ENCODE peak calls at places on chromosomes 4 and X, in nine cellular contexts. P, W, O, B, T, Z, D, Y and J are unnamed samples.

GRCh38 chrX:68112321-68112720 is 321.0 kb downstream of the OPHN1 start:
- DNase-seq in P (peak; percentile 67), O (no peak), D (no peak), Y (no peak), T (peak; percentile 24), W (no peak), Z (no peak), B (peak; percentile 20), J (no peak)

GRCh38 chr4:87235020-87235671 is 14.7 kb upstream of the KLHL8 start:
- DNase-seq in Z (no peak), O (no peak), B (no peak), P (peak; percentile 32), T (no peak), D (no peak), W (no peak), Y (no peak), J (no peak)

GRCh38 chr4:7207791-7208231 is 15.5 kb downstream of the SORCS2 start:
- DNase-seq in D (peak; percentile 64), T (no peak), B (no peak), W (no peak), P (no peak), Z (no peak), O (no peak), Y (no peak), J (no peak)

GRCh38 chr4:138645289-138645688 is 370.3 kb upstream of the NOCT start:
- DNase-seq in B (no peak), Y (no peak), O (no peak), T (no peak), Z (no peak), W (no peak), P (peak; percentile 5), D (no peak), J (no peak)

GRCh38 chr4:1050486-1051213 is 39.2 kb downstream of the FGFRL1 start:
- DNase-seq in Z (no peak), D (peak; percentile 75), O (no peak), Y (peak; percentile 9), P (no peak), W (no peak), T (no peak), B (no peak), J (peak; percentile 11)

GRCh38 chr4:138686078-138686477 is 329.5 kb upstream of the NOCT start:
- DNase-seq in T (no peak), B (no peak), W (no peak), P (no peak), Z (no peak), O (no peak), Y (no peak), D (peak; percentile 55), J (no peak)

GRCh38 chr4:8688908-8689445 is 96.4 kb downstream of the CPZ start:
- DNase-seq in O (no peak), D (no peak), Z (no peak), P (no peak), W (no peak), Y (no peak), T (no peak), B (no peak), J (no peak)

GRCh38 chr4:140926672-140927071 is 170.5 kb upstream of the TBC1D9 start:
- DNase-seq in Y (no peak), D (no peak), P (no peak), Z (no peak), B (no peak), W (no peak), T (no peak), O (no peak), J (no peak)

GRCh38 chrX:18638397-18638796 is 33.5 kb downstream of the RS1 start:
- DNase-seq in O (no peak), Y (no peak), T (no peak), W (no peak), D (no peak), Z (no peak), P (no peak), B (no peak), J (no peak)

GRCh38 chr4:103567591-103567990 is 152.2 kb downstream of the TACR3 start:
- DNase-seq in Y (no peak), O (no peak), W (no peak), B (no peak), Z (no peak), T (no peak), D (no peak), P (no peak), J (no peak)

GRCh38 chr4:145545538-145546224 is 64.0 kb downstream of the SMAD1 start:
- DNase-seq in B (peak; percentile 91), W (no peak), Y (peak; percentile 19), Z (peak; percentile 63), T (peak; percentile 26), P (peak; percentile 97), O (no peak), D (no peak), J (no peak)

GRCh38 chrX:31165241-31166035 is 93.6 kb upstream of the FTHL17 start:
- DNase-seq in B (no peak), Z (no peak), P (no peak), W (no peak), Y (no peak), D (no peak), O (no peak), T (no peak), J (no peak)

GRCh38 chrX:46547857-46548256 is 2.6 kb upstream of the ZNF674 start:
- DNase-seq in B (peak; percentile 42), D (no peak), T (peak; percentile 4), W (no peak), Z (no peak), P (peak; percentile 52), O (no peak), Y (no peak), J (no peak)

GRCh38 chr4:26766142-26766541 is 94.5 kb upstream of the STIM2 start:
- DNase-seq in B (no peak), Y (no peak), O (no peak), P (no peak), T (no peak), D (no peak), Z (no peak), W (no peak), J (no peak)

GRCh38 chrX:71533514-71533849 is 578 bp downstream of the OGT start:
- DNase-seq in B (no peak), Y (no peak), W (no peak), Z (no peak), P (peak; percentile 5), O (no peak), T (no peak), D (no peak), J (no peak)

GRCh38 chr4:140963883-140964282 is 169.4 kb downstream of the RNF150 start:
- DNase-seq in O (no peak), P (no peak), D (no peak), Z (no peak), W (no peak), B (no peak), T (no peak), Y (no peak), J (no peak)

GRCh38 chr4:149735796-149736195 is 79.8 kb downstream of the IQCM start:
- DNase-seq in O (peak; percentile 16), Y (no peak), P (peak; percentile 8), B (no peak), Z (no peak), D (no peak), W (no peak), T (peak; percentile 1), J (no peak)

GRCh38 chr4:152479428-152480026 is 56.4 kb downstream of the FBXW7 start:
- DNase-seq in Z (no peak), P (no peak), T (no peak), B (peak; percentile 26), Y (no peak), D (no peak), W (no peak), O (no peak), J (no peak)

GRCh38 chr4:16581117-16581516 is 317.3 kb downstream of the LDB2 start:
- DNase-seq in P (no peak), W (no peak), D (no peak), T (no peak), B (no peak), Z (no peak), O (no peak), Y (no peak), J (no peak)

GRCh38 chr4:16582036-16582435 is 316.4 kb downstream of the LDB2 start:
- DNase-seq in P (no peak), B (no peak), T (no peak), Y (no peak), O (no peak), W (no peak), Z (no peak), D (no peak), J (no peak)

GRCh38 chr4:16583764-16584163 is 314.7 kb downstream of the LDB2 start:
- DNase-seq in P (no peak), Z (no peak), T (no peak), Y (no peak), W (no peak), D (no peak), B (no peak), O (no peak), J (no peak)

GRCh38 chr4:16585053-16585452 is 313.4 kb downstream of the LDB2 start:
- DNase-seq in D (no peak), O (no peak), B (no peak), W (no peak), Z (no peak), P (no peak), T (no peak), Y (no peak), J (no peak)

DNA sequence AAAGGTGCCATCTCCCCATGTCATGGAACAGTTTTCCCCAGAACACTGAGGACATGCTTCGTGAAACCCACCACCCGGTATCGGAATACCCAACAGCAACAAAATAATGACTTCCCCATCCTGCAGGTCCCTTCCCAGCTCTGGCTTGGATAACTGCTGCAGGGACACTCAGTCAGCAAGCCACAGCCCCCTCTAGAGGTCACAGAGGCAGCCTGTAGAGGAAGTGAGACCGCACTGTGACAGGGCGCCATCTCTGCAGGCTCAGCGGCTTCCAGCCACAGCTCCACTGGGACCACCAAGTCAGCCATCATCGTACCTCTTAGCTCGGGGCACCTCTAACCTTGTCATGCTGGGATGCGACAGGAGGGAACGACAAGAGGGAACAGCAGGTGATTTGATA is 315.9 kb downstream of the LDB2 start:
- DNase-seq in Y (no peak), T (no peak), B (no peak), Z (no peak), O (no peak), D (no peak), W (no peak), P (no peak), J (no peak)
- TF ChIP-seq CTCF in Y (no peak), T (no peak), B (no peak), Z (no peak), O (no peak), D (no peak), W (no peak), P (no peak), J (no peak)

GRCh38 chr4:69503558-69503957 is 7.9 kb upstream of the UGT2B4 start:
- DNase-seq in B (no peak), T (no peak), P (no peak), D (no peak), Y (no peak), O (no peak), W (no peak), Z (no peak), J (no peak)
- TF ChIP-seq CTCF in B (no peak), T (no peak), P (no peak), D (no peak), Y (no peak), O (no peak), W (no peak), Z (no peak), J (no peak)

GRCh38 chr4:4384837-4385236 is 2.1 kb upstream of the NSG1 start:
- DNase-seq in O (no peak), P (peak; percentile 37), Z (peak; percentile 8), Y (no peak), W (no peak), B (no peak), T (no peak), D (no peak), J (no peak)
- TF ChIP-seq CTCF in O (no peak), P (peak; percentile 58), Z (peak; percentile 16), Y (no peak), W (no peak), B (peak; percentile 20), T (no peak), D (no peak), J (no peak)

GRCh38 chrX:38175140-38175539 is 45.5 kb downstream of the SRPX start:
- DNase-seq in P (peak; percentile 21), Y (peak; percentile 27), D (no peak), B (no peak), Z (peak; percentile 29), W (peak; percentile 5), O (no peak), T (peak; percentile 56), J (no peak)
- TF ChIP-seq CTCF in P (peak; percentile 64), Y (peak; percentile 44), D (no peak), B (peak; percentile 67), Z (peak; percentile 42), W (peak; percentile 20), O (no peak), T (peak; percentile 39), J (no peak)